ENCODE peak calls at places on chromosomes 11 and 22, in six cellular contexts. B is RWPE2, W is left lung, D is Peyer's patch, S is mammary epithelial cell, G is HCT116. I is an unnamed sample.

GRCh38 chr11:12743834-12744449 is 69.7 kb downstream of the TEAD1 start:
- DNase-seq in G (no peak), B (no peak), W (no peak), S (no peak), D (no peak), I (no peak)

GRCh38 chr11:32382339-32383049 is 52.8 kb downstream of the WT1 start:
- DNase-seq in D (no peak), S (peak; percentile 37), B (no peak), W (no peak), G (no peak), I (no peak)

GRCh38 chr11:125263268-125263790 is 98.8 kb downstream of the PKNOX2 start:
- DNase-seq in W (no peak), B (no peak), S (peak; percentile 13), D (peak; percentile 68), G (no peak), I (peak; percentile 18)

GRCh38 chr11:95917188-95918036 is 6.5 kb downstream of the MTMR2 start:
- DNase-seq in G (no peak), S (peak; percentile 24), W (no peak), B (no peak), D (no peak), I (peak; percentile 9)

GRCh38 chr11:10742460-10743208 is 8.4 kb upstream of the CTR9 start:
- DNase-seq in W (no peak), G (no peak), D (no peak), S (peak; percentile 66), B (no peak), I (peak; percentile 69)

GRCh38 chr11:133096981-133097380 is 435.3 kb downstream of the OPCML start:
- DNase-seq in G (no peak), D (no peak), W (no peak), S (no peak), B (no peak), I (no peak)

GRCh38 chr11:129701706-129702105 is 113.9 kb upstream of the TMEM45B start:
- DNase-seq in G (no peak), D (no peak), S (no peak), B (no peak), W (no peak), I (no peak)

GRCh38 chr22:17303840-17304779 is 65.2 kb upstream of the CECR2 start:
- DNase-seq in D (peak; percentile 56), B (no peak), G (no peak), W (no peak), S (no peak), I (no peak)

GRCh38 chr11:14213006-14213405 is 146.0 kb downstream of the RRAS2 start:
- DNase-seq in D (no peak), G (no peak), B (no peak), W (no peak), S (no peak), I (no peak)

GRCh38 chr11:126989942-126990715 is 10.4 kb downstream of the KIRREL3 start:
- DNase-seq in B (no peak), G (peak; percentile 18), D (peak; percentile 83), S (peak; percentile 53), W (peak; percentile 87), I (no peak)

GRCh38 chr11:86660011-86660595 is 12.3 kb downstream of the ME3 start:
- DNase-seq in S (peak; percentile 33), W (no peak), G (no peak), B (no peak), D (no peak), I (peak; percentile 42)

GRCh38 chr22:45096256-45096907 is 67.3 kb upstream of the NUP50 start:
- DNase-seq in G (peak; percentile 47), S (peak; percentile 54), D (peak; percentile 75), W (no peak), B (no peak), I (peak; percentile 38)

GRCh38 chr11:47587733-47588326 is 1.4 kb downstream of the FAM180B start:
- DNase-seq in S (no peak), D (peak; percentile 60), G (no peak), W (peak; percentile 89), B (no peak), I (no peak)

GRCh38 chr11:15490535-15490934 is 375.8 kb downstream of the INSC start:
- DNase-seq in D (no peak), G (no peak), B (no peak), S (no peak), W (no peak), I (no peak)

GRCh38 chr22:37904572-37905533 is 1.2 kb upstream of the MICALL1 start:
- DNase-seq in B (peak; percentile 95), D (peak; percentile 56), G (peak; percentile 87), W (no peak), S (peak; percentile 97), I (peak; percentile 96)

GRCh38 chr11:1209371-1210057 is 13.4 kb upstream of the MUC5B start:
- DNase-seq in W (peak; percentile 45), S (no peak), G (no peak), B (peak; percentile 42), D (peak; percentile 31), I (no peak)

DNA sequence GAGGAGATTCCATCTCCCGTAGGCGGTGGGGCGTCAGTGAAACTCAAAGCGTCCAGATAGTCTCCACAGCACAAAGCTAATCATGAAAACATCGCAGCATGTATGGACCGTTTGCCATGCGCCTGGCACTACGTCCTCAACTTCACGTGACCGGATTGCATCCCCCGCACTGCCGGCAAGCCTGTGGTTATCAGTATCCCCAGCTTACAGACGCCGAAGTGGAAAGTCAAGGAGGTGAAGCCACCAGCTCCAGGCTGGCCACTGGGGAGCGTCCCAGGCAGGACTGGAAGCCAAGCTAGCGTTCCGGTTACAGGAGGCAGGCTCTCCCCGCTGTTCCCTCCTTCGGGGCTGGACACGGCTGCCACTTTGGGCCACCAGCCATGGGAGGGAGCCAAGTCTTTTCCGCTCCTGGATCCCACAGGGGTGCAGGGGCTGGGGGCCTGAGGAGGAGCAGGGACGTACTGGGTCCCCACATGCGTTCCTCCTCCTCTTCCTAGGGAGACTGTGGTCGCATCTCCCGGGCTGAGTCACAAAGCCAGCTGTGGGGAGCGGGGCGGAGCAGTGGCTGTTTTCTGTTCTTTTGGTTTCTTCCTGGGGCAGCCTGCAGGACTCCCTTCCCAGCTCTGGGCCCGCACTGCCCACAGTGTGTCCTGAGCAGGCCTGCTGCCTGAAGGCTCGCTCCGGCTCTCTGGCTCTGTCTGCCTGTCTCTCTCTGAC is 4.3 kb upstream of the OSBPL5 start:
- DNase-seq in B (peak; percentile 62), D (no peak), G (peak; percentile 21), W (peak; percentile 80), S (peak; percentile 69), I (peak; percentile 30)
- H3K27ac ChIP-seq in B (no peak overlapping the region), D (peak overlapping the region; percentile 62), G (peak overlapping the region; percentile 43), W (no peak overlapping the region), S (no peak overlapping the region), I (no peak overlapping the region)

GRCh38 chr11:102793677-102794290 is 4.2 kb downstream of the MMP1 start:
- DNase-seq in D (no peak), S (no peak), B (no peak), G (no peak), W (no peak), I (no peak)

GRCh38 chr11:102798012-102798746 is at the start of gene MMP1:
- DNase-seq in S (peak; percentile 86), G (no peak), B (no peak), W (no peak), D (peak; percentile 71), I (peak; percentile 82)

GRCh38 chr11:102792604-102793003 is 5.4 kb downstream of the MMP1 start:
- DNase-seq in S (no peak), B (no peak), W (no peak), G (no peak), D (no peak), I (no peak)

GRCh38 chr11:102791271-102792036 is 6.5 kb downstream of the MMP1 start:
- DNase-seq in D (no peak), S (peak; percentile 34), G (no peak), W (no peak), B (no peak), I (peak; percentile 75)

GRCh38 chr11:102794382-102794781 is 3.6 kb downstream of the MMP1 start:
- DNase-seq in G (peak; percentile 59), B (no peak), D (no peak), W (no peak), S (peak; percentile 30), I (no peak)
- TF ChIP-seq CTCF in G (peak; percentile 68), B (peak; percentile 39), D (no peak), W (peak; percentile 26), S (peak; percentile 37), I (peak; percentile 72)

GRCh38 chr22:31752096-31752847 is 1.5 kb upstream of the DEPDC5 start:
- DNase-seq in S (no peak), B (no peak), W (no peak), D (no peak), G (no peak), I (no peak)

GRCh38 chr22:31748490-31748889 is 1.4 kb downstream of the PRR14L start:
- DNase-seq in D (peak; percentile 39), B (no peak), W (no peak), S (no peak), G (no peak), I (no peak)

GRCh38 chr22:31747441-31747840 is 2.5 kb downstream of the PRR14L start:
- DNase-seq in G (no peak), S (no peak), D (no peak), B (no peak), W (no peak), I (no peak)

GRCh38 chr22:31750365-31751284 is 693 bp upstream of the PRR14L start:
- DNase-seq in D (no peak), S (no peak), B (no peak), W (no peak), G (no peak), I (no peak)

DNA sequence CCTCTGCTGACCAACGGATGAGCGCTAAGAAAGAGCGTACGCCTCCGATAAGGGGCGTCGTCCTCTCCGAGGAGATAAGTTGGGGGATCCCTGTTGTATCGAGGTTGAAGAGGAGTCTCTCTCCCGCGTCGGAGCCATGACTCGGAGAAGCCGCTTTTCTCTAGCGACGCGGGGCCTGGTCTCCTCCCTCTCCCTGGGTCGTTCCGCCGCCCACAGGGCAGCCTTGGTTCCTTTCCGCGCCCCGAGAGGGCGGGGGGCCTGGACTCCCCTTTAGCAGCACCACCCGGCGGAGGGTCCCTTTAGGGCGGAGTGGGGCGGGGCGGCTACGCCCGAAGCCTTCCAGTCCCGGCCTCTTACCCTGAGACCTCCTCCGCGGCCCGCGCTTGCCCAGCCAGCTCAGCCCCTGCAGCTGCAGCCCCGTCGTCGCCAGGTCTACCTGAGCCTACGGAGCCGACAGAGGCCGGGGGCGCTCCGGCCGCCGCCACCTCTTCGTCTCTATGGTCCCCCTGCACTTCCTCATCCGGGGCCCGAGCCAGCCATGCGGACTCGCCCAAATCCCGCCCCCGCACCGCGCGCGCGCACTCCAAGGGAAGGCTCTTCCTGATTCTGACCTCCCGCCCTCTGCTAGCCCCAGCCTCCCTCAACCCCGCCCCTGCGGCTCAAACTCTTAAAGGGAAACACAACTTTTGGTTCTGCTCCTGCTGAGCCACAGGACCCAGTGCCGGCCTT is at the start of gene PRR14L:
- DNase-seq in W (peak; percentile 100), G (peak; percentile 91), S (peak; percentile 95), B (peak; percentile 96), D (peak; percentile 99), I (peak; percentile 72)
- H3K4me1 ChIP-seq in W (peaks cover 70% of the 10 kb centered on the region), G (peaks cover 27% of the 10 kb centered on the region), S (peaks cover 23% of the 10 kb centered on the region), B (peaks cover 18% of the 10 kb centered on the region), D (peaks cover 2% of the 10 kb centered on the region), I (peaks cover 27% of the 10 kb centered on the region)

GRCh38 chr11:60902625-60903024 is 3.8 kb downstream of the PRPF19 start:
- DNase-seq in D (no peak), G (no peak), S (no peak), B (no peak), W (no peak), I (no peak)

GRCh38 chr11:60897496-60897895 is 8.9 kb downstream of the PRPF19 start:
- DNase-seq in G (no peak), S (no peak), B (no peak), D (no peak), W (no peak), I (no peak)

GRCh38 chr11:60899977-60900376 is 6.4 kb downstream of the PRPF19 start:
- DNase-seq in D (no peak), G (no peak), S (no peak), W (no peak), B (no peak), I (no peak)

GRCh38 chr11:60900673-60901404 is 5.5 kb downstream of the PRPF19 start:
- DNase-seq in G (no peak), B (no peak), D (no peak), S (no peak), W (no peak), I (no peak)

GRCh38 chr11:60899021-60899936 is 7.1 kb downstream of the PRPF19 start:
- DNase-seq in B (no peak), G (peak; percentile 51), D (peak; percentile 75), S (peak; percentile 51), W (no peak), I (peak; percentile 51)
- H3K27ac ChIP-seq in B (no peak overlapping the region), G (no peak overlapping the region), D (no peak overlapping the region), S (no peak overlapping the region), W (no peak overlapping the region), I (no peak overlapping the region)